ENCODE peak calls at places on chromosome 1, in seven cellular contexts. K is suprapubic skin, S is tibial nerve, A is IMR-90, U is uterus, W is Peyer's patch, O is ovary. P is an unnamed sample.

GRCh38 chr1:210400043-210400840 is 71.5 kb downstream of the HHAT start:
- DNase-seq in W (peak; percentile 69), U (peak; percentile 26), K (no peak), A (peak; percentile 77), O (peak; percentile 34), S (peak; percentile 62), P (no peak)

GRCh38 chr1:158089476-158089875 is 91.2 kb upstream of the CD1D start:
- DNase-seq in U (no peak), W (no peak), A (no peak), K (no peak), S (no peak), O (no peak), P (no peak)

GRCh38 chr1:68231627-68232303 is 558 bp downstream of the WLS start:
- DNase-seq in A (peak; percentile 77), O (peak; percentile 77), U (peak; percentile 67), S (peak; percentile 53), W (peak; percentile 59), K (peak; percentile 84), P (no peak)

GRCh38 chr1:180027949-180028445 is 73.4 kb downstream of the CEP350 start:
- DNase-seq in O (no peak), A (peak; percentile 74), S (no peak), W (no peak), K (no peak), U (no peak), P (no peak)

GRCh38 chr1:109923131-109923945 is 12.7 kb downstream of the CSF1 start:
- DNase-seq in A (no peak), K (no peak), W (peak; percentile 38), U (no peak), S (no peak), O (no peak), P (no peak)

GRCh38 chr1:100353073-100353801 is 931 bp downstream of the CDC14A start:
- DNase-seq in A (no peak), O (no peak), W (peak; percentile 77), U (no peak), K (no peak), S (no peak), P (peak; percentile 15)

GRCh38 chr1:212283741-212284140 is 1.5 kb upstream of the PPP2R5A start:
- DNase-seq in W (no peak), K (no peak), A (no peak), U (no peak), O (no peak), S (no peak), P (no peak)

GRCh38 chr1:46587072-46587471 is 17.0 kb downstream of the MKNK1 start:
- DNase-seq in K (no peak), O (no peak), W (no peak), U (no peak), A (no peak), S (no peak), P (no peak)

GRCh38 chr1:52424238-52424637 is 19.8 kb downstream of the PRPF38A start:
- DNase-seq in K (no peak), U (no peak), O (no peak), S (no peak), W (no peak), A (peak; percentile 13), P (no peak)

GRCh38 chr1:14804626-14805025 is 206.1 kb downstream of the KAZN start:
- DNase-seq in O (no peak), S (no peak), K (no peak), U (no peak), W (no peak), A (no peak), P (no peak)

GRCh38 chr1:179325836-179326235 is 32.2 kb downstream of the SOAT1 start:
- DNase-seq in S (no peak), U (no peak), W (no peak), O (no peak), A (no peak), K (no peak), P (no peak)

GRCh38 chr1:11383553-11384169 is 95.3 kb upstream of the DISP3 start:
- DNase-seq in O (no peak), W (no peak), U (no peak), K (no peak), S (no peak), A (no peak), P (no peak)

GRCh38 chr1:232084584-232085223 is 458.1 kb downstream of the DISC1 start:
- DNase-seq in K (no peak), W (no peak), S (no peak), U (no peak), O (no peak), A (peak; percentile 37), P (no peak)

GRCh38 chr1:226215239-226215638 is 8.2 kb upstream of the MIXL1 start:
- DNase-seq in U (no peak), K (no peak), O (no peak), S (no peak), W (no peak), A (no peak), P (no peak)

GRCh38 chr1:41175546-41175945 is 66.6 kb downstream of the SCMH1 start:
- DNase-seq in O (no peak), U (no peak), K (no peak), A (peak; percentile 6), S (no peak), W (no peak), P (no peak)

GRCh38 chr1:112575154-112575804 is 43.7 kb downstream of the ST7L start:
- DNase-seq in A (peak; percentile 98), S (no peak), O (no peak), K (no peak), U (no peak), W (no peak), P (no peak)

GRCh38 chr1:16109571-16109970 is 36.1 kb upstream of the FAM131C start:
- DNase-seq in U (no peak), W (no peak), O (no peak), K (no peak), S (no peak), A (peak; percentile 32), P (no peak)

GRCh38 chr1:169788402-169788801 is 6.3 kb downstream of the METTL18 start:
- DNase-seq in O (no peak), S (no peak), K (no peak), U (no peak), W (no peak), A (no peak), P (no peak)

GRCh38 chr1:156120318-156120717 is 5.8 kb downstream of the LMNA start:
- DNase-seq in S (no peak), A (no peak), K (no peak), U (no peak), W (no peak), O (no peak), P (no peak)
- H3K27ac ChIP-seq in S (peak overlapping the region; percentile 98), A (peak overlapping the region; percentile 73), K (peak overlapping the region; percentile 100), U (peak overlapping the region; percentile 99), W (peak overlapping the region; percentile 97), O (peak overlapping the region; percentile 95), P (peak overlapping the region; percentile 97)

GRCh38 chr1:152699746-152700145 is 1.6 kb downstream of the LCE2A start:
- DNase-seq in O (no peak), W (no peak), A (no peak), S (no peak), K (no peak), U (no peak), P (no peak)
- H3K9me3 ChIP-seq in O (no peaks in the 10 kb centered on the region), W (no peaks in the 10 kb centered on the region), A (no peaks in the 10 kb centered on the region), S (no peaks in the 10 kb centered on the region), K (peaks cover 7% of the 10 kb centered on the region), U (no peaks in the 10 kb centered on the region), P (no peaks in the 10 kb centered on the region)

DNA sequence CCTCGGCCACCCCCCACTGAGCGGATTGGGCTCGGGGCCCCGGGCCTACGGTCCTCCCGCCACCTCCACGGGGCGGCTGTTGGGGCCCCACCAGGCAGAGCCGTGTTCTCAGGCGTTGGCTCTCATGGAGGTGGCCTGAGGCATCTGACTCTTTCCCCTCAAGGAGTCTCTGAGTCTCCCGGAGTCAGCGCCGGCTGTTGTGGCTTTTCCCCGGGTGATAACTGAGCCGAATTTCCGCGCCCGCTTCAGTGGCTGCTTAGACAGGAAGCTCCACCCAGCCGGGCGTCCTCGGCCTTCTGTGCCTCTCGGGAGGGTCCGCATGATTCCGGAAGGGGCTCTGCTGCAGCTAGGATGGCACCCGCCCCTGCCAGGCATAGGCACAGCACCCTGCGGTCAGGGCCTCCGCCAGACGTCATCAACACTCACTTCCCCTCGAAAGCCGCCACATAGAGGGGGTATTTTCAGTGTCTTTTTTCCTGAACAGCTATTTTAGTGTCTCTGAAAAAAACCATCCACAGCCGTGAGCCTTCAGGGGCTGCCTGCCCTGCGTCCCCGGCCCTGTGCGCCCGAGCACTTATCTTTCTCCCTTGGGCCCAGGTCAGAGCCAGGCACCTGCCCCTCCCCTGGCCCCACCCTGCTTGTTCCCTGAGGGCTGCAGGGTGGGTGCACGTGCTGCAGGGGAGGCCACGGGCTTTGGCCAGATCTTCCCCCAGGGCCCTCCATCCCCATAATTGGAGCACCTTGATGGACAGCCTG is 72.9 kb downstream of the SKI start:
- DNase-seq in K (peak; percentile 94), W (peak; percentile 96), O (no peak), A (peak; percentile 67), S (peak; percentile 82), U (no peak), P (peak; percentile 80)
- TF ChIP-seq POLR2A in K (no peak), W (no peak), O (no peak), A (peak; percentile 13), S (no peak), U (peak; percentile 12), P (peak; percentile 52)

GRCh38 chr1:200973937-200974657 is 49.4 kb downstream of the KIF21B start:
- DNase-seq in K (no peak), O (no peak), A (no peak), W (peak; percentile 58), S (no peak), U (no peak), P (no peak)
- H3K27ac ChIP-seq in K (no peak overlapping the region), O (no peak overlapping the region), A (no peak overlapping the region), W (no peak overlapping the region), S (no peak overlapping the region), U (no peak overlapping the region), P (no peak overlapping the region)

GRCh38 chr1:152907686-152908601 is at the start of gene IVL:
- DNase-seq in S (no peak), O (no peak), U (no peak), K (no peak), W (no peak), A (no peak), P (no peak)
- H3K9me3 ChIP-seq in S (no peaks in the 10 kb centered on the region), O (no peaks in the 10 kb centered on the region), U (no peaks in the 10 kb centered on the region), K (no peaks in the 10 kb centered on the region), W (peaks cover 4% of the 10 kb centered on the region), A (no peaks in the 10 kb centered on the region), P (no peaks in the 10 kb centered on the region)

DNA sequence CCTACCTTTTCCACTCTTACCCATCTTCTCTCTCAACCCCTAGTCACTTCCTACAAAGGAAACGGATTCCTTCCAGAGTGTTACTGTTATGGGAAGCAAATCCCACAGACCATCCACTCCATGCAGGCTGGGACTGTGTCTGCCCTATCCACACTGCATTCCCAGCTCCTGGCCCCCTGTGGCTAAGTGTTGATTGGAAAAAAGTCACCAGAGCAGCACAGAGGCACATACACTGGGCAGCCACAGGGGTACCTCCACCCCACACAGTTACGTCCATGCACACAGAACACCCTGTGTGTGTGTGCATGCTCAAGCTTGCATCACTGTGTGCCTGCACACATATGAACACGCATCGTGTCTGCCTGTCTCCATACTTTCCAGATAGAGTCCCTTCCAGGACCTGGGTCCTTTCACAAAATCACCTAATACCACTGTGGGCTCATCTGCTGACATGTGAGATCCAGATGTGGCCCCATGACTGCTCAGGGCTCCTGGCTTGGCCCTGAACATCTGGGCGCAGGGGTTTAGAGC is 4.2 kb upstream of the SERINC2 start:
- DNase-seq in S (no peak), O (no peak), W (no peak), K (no peak), A (no peak), U (no peak), P (no peak)
- TF ChIP-seq POLR2A in S (no peak), O (no peak), W (no peak), K (no peak), A (no peak), U (no peak), P (no peak)

GRCh38 chr1:207824691-207825090 is 72.8 kb downstream of the CD46 start:
- DNase-seq in K (peak; percentile 84), A (no peak), S (no peak), W (peak; percentile 55), U (peak; percentile 49), O (no peak), P (no peak)
- H3K27ac ChIP-seq in K (peak overlapping the region; percentile 93), A (peak overlapping the region; percentile 48), S (peak overlapping the region; percentile 99), W (peak overlapping the region; percentile 94), U (peak overlapping the region; percentile 95), O (peak overlapping the region; percentile 97), P (peak overlapping the region; percentile 98)